ENCODE peak calls at places on chromosomes 5 and 9, in six cellular contexts. X is suprapubic skin, Z is upper lobe of left lung, A is transverse colon, Y is K562, B is Panc1. H is an unnamed sample.

GRCh38 chr9:4654084-4654483 is 8.0 kb upstream of the PLPP6 start:
- DNase-seq in Z (no peak), X (no peak), Y (no peak), A (no peak), B (no peak), H (no peak)

GRCh38 chr9:99326917-99327189 is 104.8 kb downstream of the SEC61B start:
- DNase-seq in B (no peak), A (no peak), Y (no peak), X (no peak), Z (no peak), H (no peak)

GRCh38 chr5:144390133-144390532 is 219.5 kb downstream of the KCTD16 start:
- DNase-seq in Z (no peak), X (no peak), A (peak), B (no peak), Y (no peak), H (no peak)

GRCh38 chr5:178285399-178286225 is 53.0 kb upstream of the PHYKPL start:
- DNase-seq in A (no peak), Z (no peak), Y (no peak), B (no peak), X (no peak), H (no peak)

GRCh38 chr5:88889165-88890069 is 6.4 kb upstream of the MEF2C start:
- DNase-seq in B (no peak), X (peak), Z (peak), A (peak), Y (no peak), H (peak)

GRCh38 chr9:109258619-109259321 is 62.1 kb downstream of the EPB41L4B start:
- DNase-seq in A (no peak), Y (no peak), B (no peak), X (no peak), Z (no peak), H (no peak)

GRCh38 chr5:109455598-109456096 is 45.9 kb upstream of the PJA2 start:
- DNase-seq in Y (peak), A (peak), X (no peak), B (peak), Z (peak), H (peak)

GRCh38 chr9:92180669-92181181 is 65.5 kb upstream of the SPTLC1 start:
- DNase-seq in Z (no peak), Y (peak), A (no peak), B (no peak), X (no peak), H (no peak)

GRCh38 chr9:37582548-37583157 is 6.5 kb upstream of the FBXO10 start:
- DNase-seq in Y (peak), B (peak), Z (no peak), X (no peak), A (no peak), H (no peak)

GRCh38 chr9:127193483-127193882 is 71.0 kb upstream of the ANGPTL2 start:
- DNase-seq in Y (no peak), A (no peak), B (no peak), X (no peak), Z (no peak), H (no peak)

GRCh38 chr9:16615451-16615850 is 255.0 kb downstream of the BNC2 start:
- DNase-seq in Z (no peak), Y (no peak), X (no peak), B (no peak), A (no peak), H (no peak)

GRCh38 chr5:10789726-10790125 is 28.7 kb upstream of the DAP start:
- DNase-seq in Y (no peak), X (no peak), A (no peak), Z (no peak), B (no peak), H (no peak)

GRCh38 chr9:120841930-120842684 is 615 bp downstream of the PSMD5 start:
- DNase-seq in Y (peak), X (peak), A (peak), B (no peak), Z (no peak), H (no peak)

GRCh38 chr5:58182287-58182841 is 277.5 kb downstream of the PLK2 start:
- DNase-seq in B (no peak), X (no peak), Z (no peak), A (no peak), Y (no peak), H (no peak)

GRCh38 chr5:141547488-141547887 is 58.6 kb downstream of the PCDHGC5 start:
- DNase-seq in A (no peak), Y (no peak), Z (no peak), X (no peak), B (no peak), H (no peak)

GRCh38 chr9:70613024-70613768 is 198.7 kb upstream of the KLF9 start:
- DNase-seq in Y (no peak), A (no peak), X (no peak), Z (no peak), B (no peak), H (no peak)

GRCh38 chr9:36677611-36678010 is 104.9 kb downstream of the MELK start:
- DNase-seq in Z (no peak), A (no peak), B (no peak), X (no peak), Y (no peak), H (no peak)

GRCh38 chr5:110549301-110549700 is 177.2 kb downstream of the TMEM232 start:
- DNase-seq in Z (no peak), B (peak), Y (no peak), X (no peak), A (no peak), H (no peak)

GRCh38 chr5:179411161-179411841 is 66.0 kb upstream of the ADAMTS2 start:
- DNase-seq in Y (no peak), B (no peak), A (no peak), Z (no peak), X (peak), H (no peak)

GRCh38 chr9:81370096-81370495 is 319.3 kb downstream of the TLE1 start:
- DNase-seq in X (no peak), B (no peak), A (no peak), Y (no peak), Z (no peak), H (no peak)

GRCh38 chr5:1007221-1007680 is 1.4 kb upstream of the NKD2 start:
- DNase-seq in A (peak), Z (no peak), Y (no peak), B (no peak), X (peak), H (no peak)

GRCh38 chr5:174425271-174425963 is 299.0 kb upstream of the MSX2 start:
- DNase-seq in Y (no peak), A (no peak), B (no peak), X (no peak), Z (no peak), H (no peak)
- TF ChIP-seq POLR2AphosphoS5 in Y (no peak), A (no peak), B (no peak), X (no peak), Z (no peak), H (no peak)

GRCh38 chr5:149442563-149443182 is 63.6 kb upstream of the IL17B start:
- DNase-seq in Z (peak), B (peak), Y (peak), A (peak), X (peak), H (peak)
- TF ChIP-seq POLR2AphosphoS5 in Z (no peak), B (no peak), Y (no peak), A (peak), X (peak), H (no peak)

GRCh38 chr5:125274938-125275759 is 528.7 kb upstream of the ZNF608 start:
- DNase-seq in X (no peak), A (no peak), B (no peak), Y (no peak), Z (no peak), H (no peak)
- TF ChIP-seq POLR2AphosphoS5 in X (no peak), A (no peak), B (no peak), Y (no peak), Z (no peak), H (no peak)

DNA sequence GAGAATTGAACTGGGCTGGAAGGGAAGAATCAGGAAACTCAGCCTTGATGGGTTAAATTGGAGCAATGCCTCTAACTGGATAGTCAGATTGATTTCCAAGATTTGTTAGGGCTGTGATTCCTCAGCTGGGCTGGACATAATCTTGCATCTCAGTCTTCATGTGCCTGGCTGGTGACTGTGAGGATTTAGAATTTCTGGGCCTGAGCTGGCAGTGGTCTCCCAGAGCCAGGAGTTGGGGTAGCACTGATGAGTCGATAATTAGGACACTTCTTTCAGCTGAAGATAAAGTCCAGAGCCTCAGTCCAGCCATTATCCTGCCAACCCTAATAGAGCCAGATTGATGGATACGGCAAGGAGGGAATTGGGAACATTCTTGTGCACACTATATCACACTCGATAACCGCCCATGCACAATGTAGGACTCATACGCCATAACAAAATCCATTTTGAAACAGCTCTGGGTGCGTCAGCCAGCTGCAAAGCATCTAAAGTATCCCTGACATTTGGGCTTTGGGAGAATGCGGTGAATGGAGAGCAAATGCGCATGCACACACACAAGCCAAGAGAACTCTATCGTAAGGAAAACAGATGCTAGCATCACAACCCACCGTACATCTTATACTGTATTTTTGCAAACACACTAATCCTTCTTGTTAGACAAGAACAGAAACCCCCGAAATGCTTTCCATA is 405.1 kb upstream of the KLF4 start:
- DNase-seq in Z (no peak), A (no peak), Y (no peak), B (no peak), X (no peak), H (no peak)
- TF ChIP-seq POLR2AphosphoS5 in Z (no peak), A (peak), Y (no peak), B (no peak), X (no peak), H (no peak)

DNA sequence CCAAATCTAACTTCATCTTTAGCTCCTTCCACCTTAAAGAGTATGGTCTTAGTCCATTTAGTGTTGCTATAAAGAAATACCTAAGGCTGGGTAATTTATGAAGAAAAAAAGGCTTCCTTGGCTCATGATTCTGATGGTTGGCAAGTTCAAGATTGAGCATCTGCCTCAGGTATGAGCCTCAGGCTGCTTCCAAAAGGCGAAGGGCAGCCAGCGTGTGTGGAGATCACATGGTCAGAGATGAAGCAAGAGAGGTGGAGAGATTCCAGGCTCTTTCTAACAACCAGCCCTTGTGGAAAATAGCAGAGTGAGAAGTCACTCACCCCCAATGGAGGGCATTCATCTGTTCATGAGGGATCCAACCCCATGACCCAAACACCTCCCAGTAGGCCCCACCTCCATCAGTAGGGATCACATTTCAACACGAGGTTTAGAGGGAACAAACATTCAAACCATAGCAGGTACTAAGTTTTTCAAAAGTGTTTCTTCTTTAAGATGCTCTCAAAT is 225.9 kb downstream of the SGCD start:
- DNase-seq in B (no peak), Y (no peak), Z (no peak), A (no peak), X (no peak), H (no peak)
- TF ChIP-seq POLR2AphosphoS5 in B (no peak), Y (no peak), Z (no peak), A (no peak), X (no peak), H (no peak)

GRCh38 chr5:159507055-159507454 is 176.8 kb upstream of the IL12B start:
- DNase-seq in Y (no peak), Z (no peak), B (no peak), X (no peak), A (no peak), H (no peak)
- TF ChIP-seq POLR2AphosphoS5 in Y (no peak), Z (no peak), B (no peak), X (no peak), A (no peak), H (no peak)

GRCh38 chr5:168313596-168314204 is 22.3 kb downstream of the WWC1 start:
- DNase-seq in X (no peak), A (no peak), B (no peak), Y (no peak), Z (no peak), H (no peak)
- TF ChIP-seq POLR2AphosphoS5 in X (no peak), A (no peak), B (no peak), Y (no peak), Z (no peak), H (no peak)

GRCh38 chr5:151408633-151409243 is 38.7 kb upstream of the SLC36A1 start:
- DNase-seq in B (no peak), X (no peak), A (no peak), Z (no peak), Y (no peak), H (no peak)
- TF ChIP-seq POLR2AphosphoS5 in B (no peak), X (no peak), A (no peak), Z (no peak), Y (no peak), H (no peak)